ENCODE peak calls at places on chromosomes 1 and 21, in six cellular contexts. L, U, H, Y, D and J are unnamed samples.

GRCh38 chr1:223123238-223123976 is 19.6 kb downstream of the TLR5 start:
- DNase-seq in Y (peak), H (peak), D (peak), U (no peak), L (peak), J (no peak)

GRCh38 chr21:43864806-43865470 is at the start of gene AGPAT3:
- DNase-seq in U (no peak), H (no peak), Y (no peak), D (no peak), L (no peak), J (no peak)

GRCh38 chr21:18725653-18726052 is 322.1 kb upstream of the TMPRSS15 start:
- DNase-seq in Y (no peak), H (no peak), U (no peak), D (no peak), L (no peak), J (no peak)

GRCh38 chr21:41848533-41848932 is 30.6 kb downstream of the PRDM15 start:
- DNase-seq in D (no peak), H (no peak), U (no peak), Y (no peak), L (no peak), J (no peak)

GRCh38 chr1:89354210-89354609 is 9.6 kb upstream of the GBP6 start:
- DNase-seq in U (no peak), H (no peak), L (no peak), Y (no peak), D (no peak), J (no peak)

GRCh38 chr1:169526120-169526832 is 40.5 kb upstream of the SLC19A2 start:
- DNase-seq in D (no peak), L (no peak), H (no peak), U (no peak), Y (no peak), J (no peak)

GRCh38 chr1:9201421-9202239 is 32.9 kb upstream of the H6PD start:
- DNase-seq in L (peak), U (no peak), H (no peak), D (peak), Y (peak), J (no peak)

GRCh38 chr1:55131801-55132200 is 83.4 kb downstream of the USP24 start:
- DNase-seq in L (peak), Y (no peak), H (no peak), D (no peak), U (no peak), J (no peak)

GRCh38 chr1:3483801-3484444 is 29.5 kb downstream of the ARHGEF16 start:
- DNase-seq in L (peak), H (peak), Y (peak), D (no peak), U (no peak), J (no peak)

GRCh38 chr1:11158720-11159321 is 30.3 kb upstream of the ANGPTL7 start:
- DNase-seq in Y (peak), D (no peak), L (peak), U (no peak), H (no peak), J (no peak)

GRCh38 chr1:94552071-94552586 is 10.6 kb upstream of the F3 start:
- DNase-seq in D (no peak), U (no peak), Y (no peak), H (no peak), L (peak), J (no peak)

GRCh38 chr1:46130144-46130543 is 2.3 kb downstream of the PIK3R3 start:
- DNase-seq in U (no peak), D (no peak), H (no peak), Y (no peak), L (no peak), J (no peak)
- TF ChIP-seq CTCF in U (peak), D (no peak), H (no peak), Y (no peak), L (no peak), J (no peak)

DNA sequence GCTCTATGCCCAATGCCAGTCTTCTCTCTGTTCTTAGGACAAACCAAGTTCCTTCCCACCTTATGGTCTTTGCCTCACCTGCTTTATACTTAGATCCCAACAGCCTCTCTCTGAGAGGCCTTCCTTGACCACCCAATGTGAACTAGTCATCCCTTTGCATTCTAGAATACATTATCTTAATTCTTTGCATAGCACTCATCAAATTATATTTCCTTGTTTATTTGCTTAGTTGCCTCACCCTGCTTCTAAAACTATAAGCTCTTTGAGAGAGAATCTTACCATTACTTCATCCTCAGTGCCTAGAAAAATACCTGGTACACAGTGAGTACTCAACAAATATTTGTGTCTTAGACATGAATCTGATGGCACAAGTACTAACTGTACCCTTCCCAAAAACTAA is 8.0 kb downstream of the PIGP start:
- DNase-seq in U (no peak), D (no peak), L (no peak), H (no peak), Y (no peak), J (no peak)
- TF ChIP-seq CTCF in U (no peak), D (no peak), L (no peak), H (no peak), Y (no peak), J (no peak)

GRCh38 chr1:29515188-29515955 is 279.1 kb downstream of the PTPRU start:
- DNase-seq in H (no peak), L (no peak), D (no peak), Y (no peak), U (no peak), J (no peak)

GRCh38 chr1:29516063-29516820 is 279.9 kb downstream of the PTPRU start:
- DNase-seq in Y (no peak), H (no peak), L (no peak), D (no peak), U (no peak), J (no peak)

GRCh38 chr1:29514361-29515187 is 278.3 kb downstream of the PTPRU start:
- DNase-seq in Y (no peak), D (no peak), U (no peak), L (no peak), H (no peak), J (no peak)

GRCh38 chr1:29511436-29511835 is 275.1 kb downstream of the PTPRU start:
- DNase-seq in D (peak), L (no peak), Y (no peak), H (no peak), U (no peak), J (no peak)

GRCh38 chr1:29513357-29513756 is 277.0 kb downstream of the PTPRU start:
- DNase-seq in H (peak), U (peak), Y (peak), L (peak), D (peak), J (no peak)
- TF ChIP-seq CTCF in H (peak), U (peak), Y (peak), L (peak), D (peak), J (no peak)

GRCh38 chr1:190754769-190755168 is 277.1 kb upstream of the BRINP3 start:
- DNase-seq in U (peak), H (no peak), Y (peak), D (no peak), L (peak), J (no peak)
- TF ChIP-seq CTCF in U (peak), H (no peak), Y (no peak), D (no peak), L (peak), J (no peak)

GRCh38 chr1:95916616-95917015 is 682.6 kb downstream of the RWDD3 start:
- DNase-seq in U (no peak), L (peak), Y (peak), D (no peak), H (no peak), J (no peak)
- TF ChIP-seq CTCF in U (peak), L (peak), Y (peak), D (no peak), H (peak), J (no peak)

DNA sequence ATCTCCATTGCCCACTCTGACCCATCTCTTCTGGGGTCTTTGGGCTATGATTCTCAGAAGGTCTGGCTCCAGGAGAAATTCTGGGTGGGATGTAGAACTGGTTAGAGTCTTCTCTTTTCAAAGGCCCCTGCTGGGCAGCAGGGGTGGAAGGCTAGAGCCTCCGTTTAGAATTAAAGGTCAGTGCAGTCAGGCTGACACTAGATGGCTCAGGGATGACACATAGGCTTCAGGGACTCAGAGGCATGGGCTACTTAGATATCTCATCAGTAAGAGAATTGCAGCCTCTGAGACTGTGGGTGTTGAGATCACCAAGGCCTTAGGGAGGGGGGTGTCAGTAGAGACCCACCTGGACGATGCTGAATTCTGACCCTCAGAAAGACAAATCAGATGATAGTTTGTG is 12.6 kb upstream of the PPM1J start:
- DNase-seq in Y (no peak), H (no peak), L (no peak), U (no peak), D (no peak), J (no peak)
- TF ChIP-seq CTCF in Y (peak), H (no peak), L (no peak), U (peak), D (no peak), J (no peak)

DNA sequence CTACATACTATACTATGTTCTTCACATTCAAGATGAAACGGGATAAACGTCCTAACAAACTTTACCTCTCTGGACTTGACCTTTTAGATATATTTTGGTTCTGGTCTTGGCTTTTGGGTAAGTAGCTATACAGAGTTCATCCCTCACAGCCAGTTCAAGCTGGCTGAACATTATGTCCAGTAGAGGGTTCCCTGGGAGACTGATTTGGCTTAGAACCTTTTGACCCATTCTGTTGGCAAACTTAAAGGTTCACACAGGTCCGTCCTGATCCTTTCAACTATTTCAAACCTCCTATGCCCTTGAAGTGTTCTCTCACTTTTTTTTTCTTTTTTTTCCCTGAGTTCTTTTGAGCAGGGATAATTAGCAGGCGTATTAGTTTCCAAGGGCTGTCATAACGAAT is 257.7 kb upstream of the USP25 start:
- DNase-seq in Y (no peak), U (peak), L (no peak), H (no peak), D (no peak), J (no peak)
- TF ChIP-seq CTCF in Y (no peak), U (no peak), L (no peak), H (no peak), D (no peak), J (no peak)

GRCh38 chr21:38380391-38381137 is 117.7 kb downstream of the ERG start:
- DNase-seq in L (peak), D (peak), Y (peak), H (no peak), U (no peak), J (no peak)
- TF ChIP-seq CTCF in L (peak), D (peak), Y (peak), H (peak), U (peak), J (no peak)

GRCh38 chr1:115630342-115630741 is 11.4 kb upstream of the VANGL1 start:
- DNase-seq in D (no peak), H (no peak), L (no peak), Y (no peak), U (no peak), J (no peak)

GRCh38 chr1:115620453-115620852 is 21.3 kb upstream of the VANGL1 start:
- DNase-seq in H (no peak), U (no peak), L (no peak), Y (no peak), D (no peak), J (no peak)

GRCh38 chr1:115620950-115621349 is 20.8 kb upstream of the VANGL1 start:
- DNase-seq in U (no peak), L (no peak), D (no peak), Y (no peak), H (no peak), J (no peak)

GRCh38 chr1:115624859-115625258 is 16.9 kb upstream of the VANGL1 start:
- DNase-seq in U (no peak), D (no peak), Y (no peak), L (peak), H (no peak), J (no peak)
- TF ChIP-seq CTCF in U (peak), D (no peak), Y (no peak), L (peak), H (no peak), J (no peak)